ENCODE peak calls at places on chromosomes 4 and X, in nine cellular contexts. Q is A549; Z is fibroblast of lung; G is CD8-positive, alpha-beta T cell; R is AG09309; T is mucosa of descending colon; W is activated B cell treated with CpG ODN at 0.5 μM for 24 hours; P is mammary epithelial cell; H is glutamatergic neuron. X is an unnamed sample.

GRCh38 chrX:136227948-136228584 is 23.1 kb downstream of the MAP7D3 start:
- DNase-seq in Q (no peak), Z (no peak), G (no peak), R (no peak), T (no peak), W (no peak), P (no peak), H (no peak), X (no peak)

GRCh38 chr4:36445485-36445884 is 164.1 kb downstream of the DTHD1 start:
- DNase-seq in Q (no peak), Z (no peak), G (no peak), R (no peak), T (no peak), W (no peak), P (no peak), H (no peak), X (no peak)

GRCh38 chr4:123350191-123350544 is 46.4 kb upstream of the SPRY1 start:
- DNase-seq in Q (peak), Z (peak), G (no peak), R (no peak), T (peak), W (no peak), P (peak), H (no peak), X (no peak)

GRCh38 chr4:144174401-144175067 is 34.0 kb upstream of the GYPA start:
- DNase-seq in Q (peak), Z (peak), G (no peak), R (peak), T (peak), W (no peak), P (peak), H (no peak), X (no peak)

GRCh38 chrX:38732866-38733265 is 68.4 kb upstream of the MID1IP1 start:
- DNase-seq in Q (no peak), Z (no peak), G (no peak), R (no peak), T (no peak), W (no peak), P (peak), H (no peak), X (no peak)

GRCh38 chrX:9644335-9644734 is 121.3 kb downstream of the GPR143 start:
- DNase-seq in Q (no peak), Z (no peak), G (peak), R (no peak), T (no peak), W (peak), P (no peak), H (no peak), X (no peak)

GRCh38 chr4:143224255-143224654 is 39.5 kb downstream of the USP38 start:
- DNase-seq in Q (no peak), Z (no peak), G (no peak), R (no peak), T (no peak), W (no peak), P (no peak), H (no peak), X (no peak)

GRCh38 chr4:186553717-186554116 is 1.6 kb downstream of the MTNR1A start:
- DNase-seq in Q (no peak), Z (no peak), G (no peak), R (no peak), T (peak), W (no peak), P (no peak), H (no peak), X (no peak)

GRCh38 chrX:49912086-49912485 is 10.3 kb upstream of the CLCN5 start:
- DNase-seq in Q (no peak), Z (no peak), G (no peak), R (no peak), T (no peak), W (no peak), P (no peak), H (no peak), X (no peak)

GRCh38 chr4:659851-660250 is 14.2 kb downstream of the ATP5ME start:
- DNase-seq in Q (no peak), Z (no peak), G (no peak), R (no peak), T (no peak), W (no peak), P (no peak), H (no peak), X (no peak)

GRCh38 chrX:47172549-47172948 is 21.1 kb upstream of the UBA1 start:
- DNase-seq in Q (no peak), Z (no peak), G (no peak), R (no peak), T (no peak), W (no peak), P (no peak), H (no peak), X (no peak)

GRCh38 chr4:2689825-2690700 is 66.1 kb downstream of the TNIP2 start:
- DNase-seq in Q (no peak), Z (peak), G (peak), R (no peak), T (no peak), W (peak), P (no peak), H (peak), X (no peak)

GRCh38 chr4:154194649-154195048 is 296.9 kb downstream of the DCHS2 start:
- DNase-seq in Q (no peak), Z (no peak), G (no peak), R (no peak), T (no peak), W (no peak), P (no peak), H (no peak), X (no peak)
- TF ChIP-seq CTCF in Q (no peak), Z (no peak), G (no peak), R (no peak), T (no peak), W (no peak), P (no peak), H (no peak), X (no peak)

GRCh38 chr4:52976523-52977230 is 114.6 kb downstream of the RASL11B start:
- DNase-seq in Q (no peak), Z (no peak), G (no peak), R (no peak), T (no peak), W (no peak), P (no peak), H (no peak), X (no peak)

GRCh38 chr4:52979821-52980590 is 117.9 kb downstream of the RASL11B start:
- DNase-seq in Q (no peak), Z (no peak), G (no peak), R (no peak), T (no peak), W (no peak), P (peak), H (no peak), X (no peak)

GRCh38 chr4:52982246-52982950 is 120.3 kb downstream of the RASL11B start:
- DNase-seq in Q (peak), Z (peak), G (no peak), R (no peak), T (no peak), W (no peak), P (peak), H (no peak), X (no peak)

GRCh38 chr4:52977252-52977651 is 115.1 kb downstream of the RASL11B start:
- DNase-seq in Q (no peak), Z (no peak), G (no peak), R (no peak), T (no peak), W (no peak), P (no peak), H (no peak), X (no peak)

DNA sequence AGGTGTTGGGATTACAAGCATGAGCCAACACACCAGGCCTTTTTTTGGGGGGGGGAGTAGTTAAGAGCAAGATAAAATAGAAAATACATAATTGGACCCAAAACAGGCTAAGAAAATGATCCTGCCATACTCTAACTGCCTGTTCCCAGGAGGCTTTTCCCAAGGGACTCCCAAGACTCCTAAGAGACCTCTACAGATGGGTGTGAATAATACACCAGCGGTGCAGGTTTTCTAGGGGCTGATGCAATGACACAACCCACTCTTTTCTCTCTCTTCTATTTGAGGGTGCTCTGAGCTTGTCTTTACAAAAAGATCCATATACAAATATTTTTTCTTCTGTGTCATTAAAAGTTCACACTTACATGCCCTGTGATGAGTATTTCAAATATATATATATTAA is 116.9 kb downstream of the RASL11B start:
- DNase-seq in Q (no peak), Z (no peak), G (no peak), R (no peak), T (no peak), W (no peak), P (no peak), H (no peak), X (no peak)
- TF ChIP-seq CTCF in Q (no peak), Z (no peak), G (no peak), R (no peak), T (no peak), W (no peak), P (no peak), H (no peak), X (no peak)

GRCh38 chr4:140108243-140108642 is 45.7 kb downstream of the MAML3 start:
- DNase-seq in Q (no peak), Z (no peak), G (no peak), R (no peak), T (no peak), W (no peak), P (no peak), H (no peak), X (no peak)

GRCh38 chr4:140106277-140106842 is 47.6 kb downstream of the MAML3 start:
- DNase-seq in Q (no peak), Z (no peak), G (no peak), R (no peak), T (no peak), W (no peak), P (no peak), H (no peak), X (no peak)

GRCh38 chr4:140102406-140102805 is 51.6 kb downstream of the MAML3 start:
- DNase-seq in Q (peak), Z (peak), G (no peak), R (no peak), T (no peak), W (no peak), P (peak), H (no peak), X (no peak)

GRCh38 chr4:140103676-140104075 is 50.3 kb downstream of the MAML3 start:
- DNase-seq in Q (peak), Z (peak), G (no peak), R (no peak), T (no peak), W (no peak), P (peak), H (no peak), X (no peak)

DNA sequence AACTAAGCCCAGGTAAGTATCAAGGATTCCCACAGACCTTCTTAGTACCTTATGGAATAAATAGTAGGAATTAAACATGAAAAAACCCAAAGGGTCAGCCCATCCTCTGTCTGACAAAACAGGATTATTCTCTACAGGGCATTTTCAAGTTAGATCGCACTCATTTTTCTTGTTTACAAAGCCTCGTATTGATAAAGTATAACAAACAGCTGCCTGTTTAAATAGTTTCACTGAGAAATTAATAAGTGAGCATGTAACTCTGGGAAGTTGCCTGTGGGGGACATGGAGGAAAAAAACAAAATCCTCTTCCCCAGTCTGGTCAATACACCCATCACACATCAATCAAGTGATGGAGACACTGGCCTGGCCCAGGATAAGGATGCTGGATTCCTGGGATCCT is 48.5 kb downstream of the MAML3 start:
- DNase-seq in Q (no peak), Z (no peak), G (no peak), R (no peak), T (no peak), W (no peak), P (no peak), H (no peak), X (no peak)
- TF ChIP-seq CTCF in Q (no peak), Z (no peak), G (no peak), R (no peak), T (no peak), W (no peak), P (no peak), H (no peak), X (no peak)

GRCh38 chr4:182447938-182448280 is 204.7 kb downstream of the TENM3 start:
- DNase-seq in Q (no peak), Z (peak), G (no peak), R (no peak), T (no peak), W (no peak), P (no peak), H (peak), X (no peak)

GRCh38 chr4:182448281-182449151 is 205.3 kb downstream of the TENM3 start:
- DNase-seq in Q (peak), Z (peak), G (peak), R (peak), T (peak), W (no peak), P (peak), H (peak), X (peak)

GRCh38 chr4:182443070-182443469 is 199.9 kb downstream of the TENM3 start:
- DNase-seq in Q (no peak), Z (no peak), G (no peak), R (no peak), T (no peak), W (no peak), P (no peak), H (no peak), X (no peak)
- TF ChIP-seq CTCF in Q (no peak), Z (no peak), G (no peak), R (no peak), T (no peak), W (no peak), P (no peak), H (no peak), X (no peak)

GRCh38 chrX:68807818-68808217 is 21.0 kb upstream of the EFNB1 start:
- DNase-seq in Q (peak), Z (no peak), G (no peak), R (no peak), T (no peak), W (no peak), P (no peak), H (no peak), X (no peak)

DNA sequence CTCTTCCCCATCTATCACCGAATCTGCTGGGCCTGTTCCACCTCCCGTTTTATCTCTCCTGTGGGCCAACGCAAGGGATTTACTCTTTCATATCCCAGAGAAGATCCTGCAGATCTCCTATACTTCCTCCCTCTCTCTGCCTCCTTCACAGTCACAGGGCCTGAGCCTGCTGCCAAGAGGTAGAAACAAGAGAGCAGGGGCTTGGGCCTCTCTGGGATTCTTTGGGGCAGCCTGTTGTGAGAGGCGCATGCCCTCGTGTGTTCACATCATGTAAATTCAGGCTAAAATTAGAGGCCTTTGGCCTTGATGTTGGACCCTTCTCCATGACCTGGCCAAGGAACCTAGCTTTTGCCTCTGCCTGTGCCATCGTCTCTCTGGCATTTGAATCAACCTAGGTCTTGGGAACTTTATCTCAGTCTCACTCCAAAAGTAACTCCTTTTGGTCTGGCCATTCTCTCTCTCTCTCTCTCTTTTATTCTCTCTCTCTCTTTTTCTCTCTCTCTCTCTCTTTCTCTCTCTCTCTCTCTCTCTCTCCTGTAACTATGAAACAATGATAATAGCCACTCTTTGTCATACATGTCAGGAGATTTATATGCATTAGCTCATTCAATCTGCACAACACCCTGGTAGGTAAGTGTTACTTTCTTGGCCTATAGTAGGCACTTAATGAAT is 20.0 kb upstream of the EFNB1 start:
- DNase-seq in Q (peak), Z (no peak), G (no peak), R (no peak), T (no peak), W (no peak), P (no peak), H (no peak), X (no peak)
- TF ChIP-seq CTCF in Q (no peak), Z (peak), G (no peak), R (peak), T (no peak), W (no peak), P (peak), H (no peak), X (no peak)

DNA sequence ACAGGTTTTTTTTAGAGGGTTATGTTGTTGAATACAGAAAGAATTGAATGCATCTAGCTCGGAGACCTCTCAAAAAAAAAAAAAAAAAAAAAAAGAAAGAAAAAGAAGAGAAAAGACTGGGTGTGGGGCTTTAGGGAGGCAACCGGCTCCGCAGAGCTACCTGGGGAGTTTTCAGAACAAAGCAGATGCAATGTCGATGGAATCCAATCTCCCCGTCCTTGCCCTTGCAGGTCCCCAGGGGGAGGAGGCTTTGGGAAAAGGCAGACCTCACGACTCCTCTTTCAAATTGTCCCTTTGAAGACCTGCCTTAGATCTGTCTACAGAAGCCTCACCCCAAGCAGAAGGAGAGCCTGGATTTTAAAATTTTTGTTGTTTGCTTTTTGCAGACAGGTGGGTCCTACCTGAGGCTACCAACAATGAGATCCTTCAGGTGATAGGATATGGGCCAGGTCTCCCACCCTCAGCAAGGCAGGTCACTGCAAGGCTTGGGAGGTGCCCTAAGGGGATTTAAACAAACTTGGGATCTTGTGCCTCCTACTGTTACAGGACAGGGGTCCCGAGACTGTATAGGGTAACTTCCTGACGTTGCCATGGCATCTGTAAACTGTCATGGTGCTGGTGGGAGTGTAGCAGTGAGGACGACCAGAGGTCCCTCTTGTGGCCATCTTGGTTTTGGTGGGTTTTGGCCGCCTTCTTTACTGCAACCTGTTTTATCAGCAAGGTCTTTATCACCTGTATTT is 75.2 kb upstream of the PRKX start:
- DNase-seq in Q (no peak), Z (no peak), G (no peak), R (no peak), T (no peak), W (no peak), P (no peak), H (no peak), X (no peak)
- TF ChIP-seq CTCF in Q (no peak), Z (no peak), G (no peak), R (no peak), T (no peak), W (no peak), P (no peak), H (no peak), X (no peak)

DNA sequence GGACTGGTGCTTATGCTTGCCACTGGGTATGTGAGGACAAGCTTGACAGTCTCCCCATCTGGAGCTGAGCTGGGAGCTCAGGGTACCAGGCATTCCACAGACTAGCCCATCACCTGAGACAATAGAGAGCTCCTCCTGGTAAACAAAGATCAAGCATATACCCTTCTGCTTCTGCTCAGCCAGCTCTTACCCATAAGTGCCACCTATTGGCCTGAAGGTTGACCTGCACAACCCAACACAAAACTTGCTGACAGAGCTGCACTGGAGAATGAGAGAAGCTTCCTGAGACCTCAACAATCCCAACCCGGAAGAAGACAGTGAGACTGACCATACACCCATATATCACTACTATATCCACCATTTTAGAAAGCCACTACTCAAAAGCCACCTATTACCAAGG is 1049.2 kb upstream of the INTU start:
- DNase-seq in Q (peak), Z (peak), G (no peak), R (no peak), T (no peak), W (no peak), P (peak), H (no peak), X (no peak)
- TF ChIP-seq CTCF in Q (no peak), Z (peak), G (no peak), R (peak), T (no peak), W (no peak), P (peak), H (peak), X (no peak)

DNA sequence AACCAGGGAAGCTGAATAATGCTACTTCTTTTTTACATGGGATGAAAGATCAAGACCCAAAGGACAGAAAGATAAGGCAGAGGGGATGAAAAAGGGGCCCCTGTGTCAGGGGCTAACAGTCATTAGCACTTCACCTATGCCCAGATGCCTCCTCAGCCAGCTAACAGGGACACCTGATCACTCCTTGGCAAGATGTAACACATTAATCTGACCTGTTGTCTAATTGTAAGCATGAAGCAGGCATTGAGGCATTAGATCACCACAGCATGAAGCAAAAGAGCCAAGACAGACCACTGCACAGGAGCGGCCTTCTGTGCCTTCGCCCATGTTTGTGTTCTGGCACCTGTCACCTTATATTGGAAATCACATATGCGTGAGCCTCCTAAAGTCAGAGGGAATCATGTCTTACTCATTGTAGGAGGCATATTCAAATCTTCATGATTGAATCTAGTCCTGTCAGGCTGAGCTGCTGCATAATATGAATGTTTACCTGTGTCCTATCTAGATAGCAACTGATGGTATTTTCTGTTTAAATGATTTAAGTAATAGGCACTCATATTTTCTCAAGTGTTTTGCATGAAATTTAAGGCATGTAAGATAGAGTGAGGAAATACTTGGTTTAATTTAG is 48.4 kb downstream of the PTTG2 start:
- DNase-seq in Q (no peak), Z (no peak), G (no peak), R (no peak), T (no peak), W (no peak), P (no peak), H (no peak), X (no peak)
- TF ChIP-seq CTCF in Q (no peak), Z (no peak), G (no peak), R (no peak), T (no peak), W (no peak), P (no peak), H (no peak), X (no peak)

GRCh38 chrX:119181491-119181890 is 53.9 kb upstream of the KIAA1210 start:
- DNase-seq in Q (peak), Z (peak), G (no peak), R (no peak), T (peak), W (no peak), P (peak), H (no peak), X (no peak)
- TF ChIP-seq CTCF in Q (peak), Z (no peak), G (no peak), R (no peak), T (no peak), W (no peak), P (peak), H (no peak), X (no peak)

GRCh38 chr4:129526812-129527211 is 430.9 kb downstream of the C4orf33 start:
- DNase-seq in Q (peak), Z (no peak), G (no peak), R (no peak), T (no peak), W (no peak), P (no peak), H (no peak), X (no peak)
- TF ChIP-seq CTCF in Q (peak), Z (no peak), G (no peak), R (no peak), T (no peak), W (no peak), P (peak), H (no peak), X (no peak)